ENCODE peak calls at places on chromosomes 7 and 10, in six cellular contexts. One of them, this sample, is unnamed.

GRCh38 chr7:110119883-110120581 is 970.9 kb upstream of the LRRN3 start:
- DNase-seq in H9: peak
- DNase-seq in neuronal stem cell: no peak
- DNase-seq in H1: no peak
- DNase-seq in trophoblast cell: no peak
- DNase-seq in mesenchymal stem cell: peak
- DNase-seq in this sample: peak

GRCh38 chr10:96271017-96271815 is at the start of gene BLNK:
- DNase-seq in H9: no peak
- DNase-seq in neuronal stem cell: no peak
- DNase-seq in H1: no peak
- DNase-seq in trophoblast cell: peak
- DNase-seq in mesenchymal stem cell: peak
- DNase-seq in this sample: peak

GRCh38 chr7:111088328-111088727 is 2.6 kb upstream of the LRRN3 start:
- DNase-seq in H9: no peak
- DNase-seq in neuronal stem cell: no peak
- DNase-seq in H1: no peak
- DNase-seq in trophoblast cell: no peak
- DNase-seq in mesenchymal stem cell: no peak
- DNase-seq in this sample: no peak

GRCh38 chr7:82572195-82572880 is 128.8 kb upstream of the CACNA2D1 start:
- DNase-seq in H9: peak
- DNase-seq in neuronal stem cell: peak
- DNase-seq in H1: peak
- DNase-seq in trophoblast cell: peak
- DNase-seq in mesenchymal stem cell: peak
- DNase-seq in this sample: peak

GRCh38 chr7:74372511-74373111 is 81.1 kb upstream of the GTF2IRD1 start:
- DNase-seq in H9: no peak
- DNase-seq in neuronal stem cell: no peak
- DNase-seq in H1: peak
- DNase-seq in trophoblast cell: no peak
- DNase-seq in mesenchymal stem cell: peak
- DNase-seq in this sample: no peak

GRCh38 chr7:65397730-65398142 is 24.1 kb downstream of the ZNF92 start:
- DNase-seq in H9: no peak
- DNase-seq in neuronal stem cell: no peak
- DNase-seq in H1: no peak
- DNase-seq in trophoblast cell: no peak
- DNase-seq in mesenchymal stem cell: peak
- DNase-seq in this sample: no peak

GRCh38 chr10:60422809-60423208 is 33.1 kb upstream of the ANK3 start:
- DNase-seq in H9: no peak
- DNase-seq in neuronal stem cell: no peak
- DNase-seq in H1: no peak
- DNase-seq in trophoblast cell: no peak
- DNase-seq in mesenchymal stem cell: no peak
- DNase-seq in this sample: no peak

GRCh38 chr10:94673614-94674321 is 9.8 kb upstream of the CYP2C18 start:
- DNase-seq in H9: no peak
- DNase-seq in neuronal stem cell: no peak
- DNase-seq in H1: no peak
- DNase-seq in trophoblast cell: peak
- DNase-seq in mesenchymal stem cell: no peak
- DNase-seq in this sample: no peak

GRCh38 chr7:143367972-143368371 is 5.5 kb upstream of the FAM131B start:
- DNase-seq in H9: no peak
- DNase-seq in neuronal stem cell: no peak
- DNase-seq in H1: no peak
- DNase-seq in trophoblast cell: no peak
- DNase-seq in mesenchymal stem cell: no peak
- DNase-seq in this sample: no peak

GRCh38 chr10:43126759-43127424 is 11.4 kb upstream of the CSGALNACT2 start:
- DNase-seq in H9: peak
- DNase-seq in neuronal stem cell: no peak
- DNase-seq in H1: peak
- DNase-seq in trophoblast cell: no peak
- DNase-seq in mesenchymal stem cell: no peak
- DNase-seq in this sample: no peak

GRCh38 chr7:28061824-28062196 is 118.8 kb downstream of the JAZF1 start:
- DNase-seq in H9: no peak
- DNase-seq in neuronal stem cell: no peak
- DNase-seq in H1: no peak
- DNase-seq in trophoblast cell: no peak
- DNase-seq in mesenchymal stem cell: no peak
- DNase-seq in this sample: no peak

GRCh38 chr10:47262606-47263295 is 37.2 kb upstream of the GDF10 start:
- DNase-seq in H9: no peak
- DNase-seq in neuronal stem cell: no peak
- DNase-seq in H1: no peak
- DNase-seq in trophoblast cell: peak
- DNase-seq in mesenchymal stem cell: no peak
- DNase-seq in this sample: peak

GRCh38 chr10:132793871-132794849 is 8.2 kb upstream of the NKX6-2 start:
- DNase-seq in H9: no peak
- DNase-seq in neuronal stem cell: no peak
- DNase-seq in H1: no peak
- DNase-seq in trophoblast cell: no peak
- DNase-seq in mesenchymal stem cell: no peak
- DNase-seq in this sample: no peak

GRCh38 chr10:121553455-121553854 is 44.8 kb downstream of the FGFR2 start:
- DNase-seq in H9: no peak
- DNase-seq in neuronal stem cell: peak
- DNase-seq in H1: no peak
- DNase-seq in trophoblast cell: no peak
- DNase-seq in mesenchymal stem cell: no peak
- DNase-seq in this sample: no peak

GRCh38 chr10:12509016-12509793 is 159.9 kb downstream of the CAMK1D start:
- DNase-seq in H9: no peak
- DNase-seq in neuronal stem cell: no peak
- DNase-seq in H1: peak
- DNase-seq in trophoblast cell: no peak
- DNase-seq in mesenchymal stem cell: no peak
- DNase-seq in this sample: no peak

GRCh38 chr10:11757820-11758463 is 15.8 kb downstream of the ECHDC3 start:
- DNase-seq in H9: peak
- DNase-seq in neuronal stem cell: peak
- DNase-seq in H1: peak
- DNase-seq in trophoblast cell: peak
- DNase-seq in mesenchymal stem cell: peak
- DNase-seq in this sample: peak

GRCh38 chr10:33237736-33238624 is 96.5 kb downstream of the NRP1 start:
- DNase-seq in H9: no peak
- DNase-seq in neuronal stem cell: no peak
- DNase-seq in H1: no peak
- DNase-seq in trophoblast cell: peak
- DNase-seq in mesenchymal stem cell: peak
- DNase-seq in this sample: peak

DNA sequence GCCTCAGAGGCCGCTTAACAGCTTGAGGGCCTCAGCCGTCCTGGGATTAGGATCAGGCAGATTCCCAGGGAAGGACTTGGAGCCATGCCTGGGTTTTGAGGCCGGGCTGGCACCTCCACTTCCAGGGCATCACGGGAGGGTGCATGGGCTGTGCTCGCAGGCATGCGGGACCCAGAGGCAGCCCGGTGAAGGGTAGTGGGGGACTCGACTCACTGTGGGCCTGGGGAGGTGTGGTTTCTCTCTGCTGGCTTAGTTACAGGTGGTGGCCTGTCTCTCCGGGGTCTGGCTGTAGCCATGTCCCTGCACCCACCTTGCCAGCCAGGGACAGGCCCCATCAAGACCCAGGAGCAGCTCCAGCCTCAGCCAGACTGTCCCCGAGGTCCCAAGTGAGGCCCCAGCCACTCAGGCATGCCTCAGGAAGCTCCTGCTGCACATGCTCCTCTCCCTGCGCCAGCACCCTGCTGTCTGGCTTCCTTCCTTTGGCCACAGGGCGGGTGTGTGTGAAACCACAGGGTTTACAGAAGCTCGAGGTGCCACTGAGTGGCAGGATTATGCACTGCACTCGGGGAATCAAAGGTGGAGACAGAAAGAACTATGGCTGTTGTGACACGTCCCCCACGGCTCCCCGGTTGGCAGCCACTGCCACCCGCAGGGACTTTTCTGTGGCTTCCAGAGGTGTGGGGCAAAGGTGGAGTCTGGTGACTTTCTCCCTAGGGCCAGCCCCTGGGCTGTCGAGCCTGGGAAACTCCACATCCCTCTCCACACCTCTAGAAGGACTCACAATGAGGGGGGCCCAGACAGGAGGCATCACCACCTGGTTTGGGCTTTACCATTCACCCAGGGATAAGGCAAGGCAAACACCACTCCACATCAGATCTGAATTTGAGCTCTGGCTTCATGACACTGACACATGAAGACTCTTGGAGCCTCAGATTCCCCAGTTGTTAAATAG is 19.7 kb downstream of the GOLGA7B start:
- DNase-seq in H9: peak
- DNase-seq in neuronal stem cell: peak
- DNase-seq in H1: peak
- DNase-seq in trophoblast cell: peak
- DNase-seq in mesenchymal stem cell: peak
- DNase-seq in this sample: peak
- H2BK5ac ChIP-seq in H9: no peak
- H2BK5ac ChIP-seq in neuronal stem cell: no peak
- H2BK5ac ChIP-seq in H1: peak
- H2BK5ac ChIP-seq in trophoblast cell: no peak
- H2BK5ac ChIP-seq in mesenchymal stem cell: no peak
- H2BK5ac ChIP-seq in this sample: no peak

GRCh38 chr10:59098387-59098786 is 78.1 kb upstream of the PHYHIPL start:
- DNase-seq in H9: no peak
- DNase-seq in neuronal stem cell: no peak
- DNase-seq in H1: no peak
- DNase-seq in trophoblast cell: peak
- DNase-seq in mesenchymal stem cell: peak
- DNase-seq in this sample: peak
- H3K14ac ChIP-seq in H9: no peak
- H3K14ac ChIP-seq in neuronal stem cell: no peak
- H3K14ac ChIP-seq in H1: no peak
- H3K14ac ChIP-seq in trophoblast cell: no peak
- H3K14ac ChIP-seq in mesenchymal stem cell: no peak
- H3K14ac ChIP-seq in this sample: no peak

GRCh38 chr10:124280916-124281315 is 137.8 kb downstream of the OAT start:
- DNase-seq in H9: no peak
- DNase-seq in neuronal stem cell: no peak
- DNase-seq in H1: no peak
- DNase-seq in trophoblast cell: no peak
- DNase-seq in mesenchymal stem cell: no peak
- DNase-seq in this sample: no peak

GRCh38 chr10:124281666-124282065 is 137.1 kb downstream of the OAT start:
- DNase-seq in H9: no peak
- DNase-seq in neuronal stem cell: no peak
- DNase-seq in H1: no peak
- DNase-seq in trophoblast cell: no peak
- DNase-seq in mesenchymal stem cell: no peak
- DNase-seq in this sample: no peak

GRCh38 chr10:124279298-124279697 is 139.4 kb downstream of the OAT start:
- DNase-seq in H9: no peak
- DNase-seq in neuronal stem cell: no peak
- DNase-seq in H1: no peak
- DNase-seq in trophoblast cell: no peak
- DNase-seq in mesenchymal stem cell: no peak
- DNase-seq in this sample: no peak

GRCh38 chr10:124278356-124278755 is 140.4 kb downstream of the OAT start:
- DNase-seq in H9: no peak
- DNase-seq in neuronal stem cell: no peak
- DNase-seq in H1: no peak
- DNase-seq in trophoblast cell: no peak
- DNase-seq in mesenchymal stem cell: no peak
- DNase-seq in this sample: no peak

DNA sequence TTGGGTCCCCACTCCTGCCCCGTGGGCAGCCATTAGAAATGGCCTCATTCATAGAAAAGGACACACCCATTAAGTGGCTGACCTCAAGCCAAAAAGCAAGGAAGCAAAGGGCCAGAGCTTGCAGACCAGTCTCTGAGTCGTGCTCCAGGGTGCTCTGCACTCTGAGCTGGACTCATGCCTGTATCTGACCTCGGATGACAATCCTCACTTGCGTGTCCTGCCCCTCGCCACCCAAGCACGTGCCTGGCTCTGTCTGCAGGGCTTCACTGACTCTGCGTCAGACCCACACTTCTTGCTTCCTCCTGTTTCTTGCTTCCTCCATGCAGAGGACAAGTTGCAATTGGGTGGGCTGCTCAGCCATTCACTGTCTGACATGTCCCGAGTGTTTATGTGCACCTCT is 138.8 kb downstream of the OAT start:
- DNase-seq in H9: no peak
- DNase-seq in neuronal stem cell: no peak
- DNase-seq in H1: no peak
- DNase-seq in trophoblast cell: no peak
- DNase-seq in mesenchymal stem cell: no peak
- DNase-seq in this sample: no peak
- H2BK5ac ChIP-seq in H9: no peak
- H2BK5ac ChIP-seq in neuronal stem cell: no peak
- H2BK5ac ChIP-seq in H1: no peak
- H2BK5ac ChIP-seq in trophoblast cell: no peak
- H2BK5ac ChIP-seq in mesenchymal stem cell: no peak
- H2BK5ac ChIP-seq in this sample: no peak

GRCh38 chr7:43592321-43592720 is 9.4 kb downstream of the STK17A start:
- DNase-seq in H9: no peak
- DNase-seq in neuronal stem cell: no peak
- DNase-seq in H1: no peak
- DNase-seq in trophoblast cell: peak
- DNase-seq in mesenchymal stem cell: no peak
- DNase-seq in this sample: no peak

GRCh38 chr7:43591551-43592180 is 8.8 kb downstream of the STK17A start:
- DNase-seq in H9: no peak
- DNase-seq in neuronal stem cell: no peak
- DNase-seq in H1: no peak
- DNase-seq in trophoblast cell: peak
- DNase-seq in mesenchymal stem cell: peak
- DNase-seq in this sample: peak

GRCh38 chr7:43593010-43593409 is 10.1 kb downstream of the STK17A start:
- DNase-seq in H9: no peak
- DNase-seq in neuronal stem cell: no peak
- DNase-seq in H1: no peak
- DNase-seq in trophoblast cell: no peak
- DNase-seq in mesenchymal stem cell: peak
- DNase-seq in this sample: no peak

GRCh38 chr7:43590862-43591550 is 8.1 kb downstream of the STK17A start:
- DNase-seq in H9: no peak
- DNase-seq in neuronal stem cell: no peak
- DNase-seq in H1: no peak
- DNase-seq in trophoblast cell: no peak
- DNase-seq in mesenchymal stem cell: no peak
- DNase-seq in this sample: no peak

GRCh38 chr7:43594020-43594419 is 11.1 kb downstream of the STK17A start:
- DNase-seq in H9: no peak
- DNase-seq in neuronal stem cell: no peak
- DNase-seq in H1: no peak
- DNase-seq in trophoblast cell: no peak
- DNase-seq in mesenchymal stem cell: no peak
- DNase-seq in this sample: no peak
- H3K14ac ChIP-seq in H9: no peak
- H3K14ac ChIP-seq in neuronal stem cell: no peak
- H3K14ac ChIP-seq in H1: no peak
- H3K14ac ChIP-seq in trophoblast cell: no peak
- H3K14ac ChIP-seq in mesenchymal stem cell: no peak
- H3K14ac ChIP-seq in this sample: peak

GRCh38 chr7:8291742-8292141 is 29.8 kb upstream of the ICA1 start:
- DNase-seq in H9: no peak
- DNase-seq in neuronal stem cell: no peak
- DNase-seq in H1: no peak
- DNase-seq in trophoblast cell: no peak
- DNase-seq in mesenchymal stem cell: no peak
- DNase-seq in this sample: no peak
- H2BK5ac ChIP-seq in H9: no peak
- H2BK5ac ChIP-seq in neuronal stem cell: no peak
- H2BK5ac ChIP-seq in H1: no peak
- H2BK5ac ChIP-seq in trophoblast cell: no peak
- H2BK5ac ChIP-seq in mesenchymal stem cell: no peak
- H2BK5ac ChIP-seq in this sample: no peak